ENCODE peak calls at places on chromosomes 3 and 15, in six cellular contexts. One of them, this sample, is unnamed.

GRCh38 chr15:97755726-97756125 is 204.8 kb upstream of the ARRDC4 start:
- DNase-seq in psoas muscle: no peak
- DNase-seq in A549: no peak
- DNase-seq in GM23338: no peak
- DNase-seq in CD8-positive, alpha-beta T cell: no peak
- DNase-seq in neuronal stem cell: no peak
- DNase-seq in this sample: no peak

GRCh38 chr3:14206548-14207177 is 28.0 kb downstream of the LSM3 start:
- DNase-seq in psoas muscle: no peak
- DNase-seq in A549: no peak
- DNase-seq in GM23338: peak
- DNase-seq in CD8-positive, alpha-beta T cell: no peak
- DNase-seq in neuronal stem cell: no peak
- DNase-seq in this sample: no peak

GRCh38 chr3:49722896-49723295 is 855 bp downstream of the GMPPB start:
- DNase-seq in psoas muscle: peak
- DNase-seq in A549: no peak
- DNase-seq in GM23338: no peak
- DNase-seq in CD8-positive, alpha-beta T cell: no peak
- DNase-seq in neuronal stem cell: no peak
- DNase-seq in this sample: no peak

GRCh38 chr15:44132057-44132456 is 63.0 kb downstream of the FRMD5 start:
- DNase-seq in psoas muscle: no peak
- DNase-seq in A549: no peak
- DNase-seq in GM23338: no peak
- DNase-seq in CD8-positive, alpha-beta T cell: no peak
- DNase-seq in neuronal stem cell: no peak
- DNase-seq in this sample: no peak

GRCh38 chr3:158768881-158769518 is 32.9 kb upstream of the MFSD1 start:
- DNase-seq in psoas muscle: no peak
- DNase-seq in A549: peak
- DNase-seq in GM23338: no peak
- DNase-seq in CD8-positive, alpha-beta T cell: no peak
- DNase-seq in neuronal stem cell: no peak
- DNase-seq in this sample: no peak

GRCh38 chr3:49734752-49735151 is 11.0 kb upstream of the GMPPB start:
- DNase-seq in psoas muscle: no peak
- DNase-seq in A549: no peak
- DNase-seq in GM23338: no peak
- DNase-seq in CD8-positive, alpha-beta T cell: no peak
- DNase-seq in neuronal stem cell: no peak
- DNase-seq in this sample: no peak

GRCh38 chr3:29627136-29628117 is 346.6 kb downstream of the RBMS3 start:
- DNase-seq in psoas muscle: no peak
- DNase-seq in A549: no peak
- DNase-seq in GM23338: no peak
- DNase-seq in CD8-positive, alpha-beta T cell: no peak
- DNase-seq in neuronal stem cell: no peak
- DNase-seq in this sample: no peak

GRCh38 chr15:55789066-55789660 is 46.2 kb upstream of the PRTG start:
- DNase-seq in psoas muscle: peak
- DNase-seq in A549: peak
- DNase-seq in GM23338: peak
- DNase-seq in CD8-positive, alpha-beta T cell: peak
- DNase-seq in neuronal stem cell: no peak
- DNase-seq in this sample: no peak

GRCh38 chr3:45205126-45205525 is 21.0 kb downstream of the TMEM158 start:
- DNase-seq in psoas muscle: no peak
- DNase-seq in A549: no peak
- DNase-seq in GM23338: no peak
- DNase-seq in CD8-positive, alpha-beta T cell: no peak
- DNase-seq in neuronal stem cell: no peak
- DNase-seq in this sample: no peak

GRCh38 chr3:149235599-149236424 is 14.2 kb upstream of the CP start:
- DNase-seq in psoas muscle: no peak
- DNase-seq in A549: no peak
- DNase-seq in GM23338: no peak
- DNase-seq in CD8-positive, alpha-beta T cell: no peak
- DNase-seq in neuronal stem cell: no peak
- DNase-seq in this sample: no peak

GRCh38 chr3:190514163-190515153 is 573 bp downstream of the IL1RAP start:
- DNase-seq in psoas muscle: peak
- DNase-seq in A549: peak
- DNase-seq in GM23338: peak
- DNase-seq in CD8-positive, alpha-beta T cell: peak
- DNase-seq in neuronal stem cell: peak
- DNase-seq in this sample: peak

GRCh38 chr3:141328286-141329166 is 39.8 kb upstream of the ZBTB38 start:
- DNase-seq in psoas muscle: no peak
- DNase-seq in A549: no peak
- DNase-seq in GM23338: no peak
- DNase-seq in CD8-positive, alpha-beta T cell: no peak
- DNase-seq in neuronal stem cell: no peak
- DNase-seq in this sample: no peak

GRCh38 chr15:64634576-64635485 is 140.6 kb downstream of the RBPMS2 start:
- DNase-seq in psoas muscle: no peak
- DNase-seq in A549: peak
- DNase-seq in GM23338: peak
- DNase-seq in CD8-positive, alpha-beta T cell: peak
- DNase-seq in neuronal stem cell: peak
- DNase-seq in this sample: no peak

GRCh38 chr3:97917813-97918536 is 54.3 kb downstream of the RIOX2 start:
- DNase-seq in psoas muscle: no peak
- DNase-seq in A549: no peak
- DNase-seq in GM23338: no peak
- DNase-seq in CD8-positive, alpha-beta T cell: no peak
- DNase-seq in neuronal stem cell: no peak
- DNase-seq in this sample: no peak

GRCh38 chr15:52318729-52319500 is 23.3 kb upstream of the MYO5C start:
- DNase-seq in psoas muscle: no peak
- DNase-seq in A549: no peak
- DNase-seq in GM23338: no peak
- DNase-seq in CD8-positive, alpha-beta T cell: no peak
- DNase-seq in neuronal stem cell: no peak
- DNase-seq in this sample: no peak

GRCh38 chr15:69885182-69886041 is 212.3 kb downstream of the TLE3 start:
- DNase-seq in psoas muscle: no peak
- DNase-seq in A549: no peak
- DNase-seq in GM23338: no peak
- DNase-seq in CD8-positive, alpha-beta T cell: no peak
- DNase-seq in neuronal stem cell: peak
- DNase-seq in this sample: no peak

GRCh38 chr3:11499144-11499543 is 144.6 kb downstream of the VGLL4 start:
- DNase-seq in psoas muscle: no peak
- DNase-seq in A549: peak
- DNase-seq in GM23338: no peak
- DNase-seq in CD8-positive, alpha-beta T cell: no peak
- DNase-seq in neuronal stem cell: no peak
- DNase-seq in this sample: no peak

GRCh38 chr3:46406786-46407611 is at the start of the genes CCR5AS and CCRL2:
- DNase-seq in psoas muscle: peak
- DNase-seq in A549: no peak
- DNase-seq in GM23338: no peak
- DNase-seq in CD8-positive, alpha-beta T cell: peak
- DNase-seq in neuronal stem cell: no peak
- DNase-seq in this sample: no peak

GRCh38 chr15:84778194-84778593 is 29.8 kb downstream of the ZNF592 start:
- DNase-seq in psoas muscle: no peak
- DNase-seq in A549: no peak
- DNase-seq in GM23338: peak
- DNase-seq in CD8-positive, alpha-beta T cell: no peak
- DNase-seq in neuronal stem cell: no peak
- DNase-seq in this sample: no peak

GRCh38 chr15:99414755-99415731 is 150.7 kb upstream of the MEF2A start:
- DNase-seq in psoas muscle: no peak
- DNase-seq in A549: no peak
- DNase-seq in GM23338: no peak
- DNase-seq in CD8-positive, alpha-beta T cell: no peak
- DNase-seq in neuronal stem cell: no peak
- DNase-seq in this sample: no peak

GRCh38 chr3:12758025-12758830 is 831 bp downstream of the TMEM40 start:
- DNase-seq in psoas muscle: no peak
- DNase-seq in A549: no peak
- DNase-seq in GM23338: peak
- DNase-seq in CD8-positive, alpha-beta T cell: no peak
- DNase-seq in neuronal stem cell: no peak
- DNase-seq in this sample: no peak

GRCh38 chr3:9946112-9947024 is 5.8 kb downstream of the PRRT3 start:
- DNase-seq in psoas muscle: peak
- DNase-seq in A549: peak
- DNase-seq in GM23338: peak
- DNase-seq in CD8-positive, alpha-beta T cell: peak
- DNase-seq in neuronal stem cell: peak
- DNase-seq in this sample: peak

GRCh38 chr3:132735589-132735988 is 13.4 kb upstream of the NPHP3 start:
- DNase-seq in psoas muscle: no peak
- DNase-seq in A549: no peak
- DNase-seq in GM23338: no peak
- DNase-seq in CD8-positive, alpha-beta T cell: no peak
- DNase-seq in neuronal stem cell: no peak
- DNase-seq in this sample: no peak

GRCh38 chr3:100454684-100455083 is 37.7 kb upstream of the TMEM45A start:
- DNase-seq in psoas muscle: no peak
- DNase-seq in A549: no peak
- DNase-seq in GM23338: no peak
- DNase-seq in CD8-positive, alpha-beta T cell: no peak
- DNase-seq in neuronal stem cell: no peak
- DNase-seq in this sample: no peak
- H3K27ac ChIP-seq in psoas muscle: no peak
- H3K27ac ChIP-seq in A549: no peak
- H3K27ac ChIP-seq in GM23338: no peak
- H3K27ac ChIP-seq in CD8-positive, alpha-beta T cell: no peak
- H3K27ac ChIP-seq in neuronal stem cell: no peak
- H3K27ac ChIP-seq in this sample: no peak

GRCh38 chr3:168047936-168048335 is 47.8 kb downstream of the GOLIM4 start:
- DNase-seq in psoas muscle: no peak
- DNase-seq in A549: no peak
- DNase-seq in GM23338: no peak
- DNase-seq in CD8-positive, alpha-beta T cell: no peak
- DNase-seq in neuronal stem cell: no peak
- DNase-seq in this sample: no peak

GRCh38 chr3:168048414-168049330 is 47.1 kb downstream of the GOLIM4 start:
- DNase-seq in psoas muscle: no peak
- DNase-seq in A549: no peak
- DNase-seq in GM23338: peak
- DNase-seq in CD8-positive, alpha-beta T cell: no peak
- DNase-seq in neuronal stem cell: no peak
- DNase-seq in this sample: no peak

GRCh38 chr3:168047190-168047795 is 48.4 kb downstream of the GOLIM4 start:
- DNase-seq in psoas muscle: no peak
- DNase-seq in A549: peak
- DNase-seq in GM23338: peak
- DNase-seq in CD8-positive, alpha-beta T cell: no peak
- DNase-seq in neuronal stem cell: peak
- DNase-seq in this sample: no peak

GRCh38 chr3:168040624-168041208 is 55.0 kb downstream of the GOLIM4 start:
- DNase-seq in psoas muscle: no peak
- DNase-seq in A549: peak
- DNase-seq in GM23338: peak
- DNase-seq in CD8-positive, alpha-beta T cell: no peak
- DNase-seq in neuronal stem cell: no peak
- DNase-seq in this sample: no peak

DNA sequence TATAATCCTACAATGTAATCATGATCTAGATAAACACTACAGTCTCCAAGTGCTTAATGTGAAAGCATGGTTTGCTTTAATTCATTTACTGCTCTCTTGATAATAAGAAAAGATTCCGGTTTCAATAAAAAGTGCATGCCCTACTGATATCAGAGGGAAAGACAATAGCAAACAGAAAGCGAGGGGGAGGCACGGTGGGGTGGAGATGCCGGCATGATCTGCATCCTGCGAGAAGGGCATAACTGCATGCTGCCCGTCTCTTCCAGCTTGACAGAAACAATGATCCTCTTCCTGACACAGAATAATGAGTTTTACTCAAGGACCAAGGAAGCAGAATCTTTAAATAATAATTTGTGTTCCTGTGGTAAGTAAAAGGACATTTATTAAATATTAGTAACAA is 51.7 kb downstream of the GOLIM4 start:
- DNase-seq in psoas muscle: no peak
- DNase-seq in A549: no peak
- DNase-seq in GM23338: no peak
- DNase-seq in CD8-positive, alpha-beta T cell: no peak
- DNase-seq in neuronal stem cell: no peak
- DNase-seq in this sample: no peak
- H3K27ac ChIP-seq in psoas muscle: no peak
- H3K27ac ChIP-seq in A549: no peak
- H3K27ac ChIP-seq in GM23338: no peak
- H3K27ac ChIP-seq in CD8-positive, alpha-beta T cell: no peak
- H3K27ac ChIP-seq in neuronal stem cell: no peak
- H3K27ac ChIP-seq in this sample: no peak

DNA sequence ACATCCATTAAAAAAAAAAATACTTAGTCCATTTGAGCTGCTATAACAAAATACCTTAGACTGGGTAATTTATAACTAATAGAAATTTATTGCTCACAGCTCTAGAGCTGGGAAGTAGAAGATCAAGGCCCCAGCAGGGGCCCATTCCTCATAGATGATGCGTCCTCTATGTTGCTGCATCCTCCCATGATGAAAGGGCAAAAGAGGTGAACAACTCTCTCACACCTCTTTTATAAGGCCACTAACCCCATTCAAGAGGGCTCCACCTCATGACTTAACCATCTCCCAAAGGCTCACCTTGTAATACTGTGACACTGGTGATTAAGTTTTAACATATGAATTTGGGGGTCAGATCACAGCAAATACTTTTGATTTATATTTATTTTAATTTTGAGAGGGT is 3.0 kb upstream of the TLNRD1 start:
- DNase-seq in psoas muscle: no peak
- DNase-seq in A549: no peak
- DNase-seq in GM23338: no peak
- DNase-seq in CD8-positive, alpha-beta T cell: no peak
- DNase-seq in neuronal stem cell: no peak
- DNase-seq in this sample: no peak
- H3K27ac ChIP-seq in psoas muscle: no peak
- H3K27ac ChIP-seq in A549: no peak
- H3K27ac ChIP-seq in GM23338: no peak
- H3K27ac ChIP-seq in CD8-positive, alpha-beta T cell: no peak
- H3K27ac ChIP-seq in neuronal stem cell: no peak
- H3K27ac ChIP-seq in this sample: no peak

DNA sequence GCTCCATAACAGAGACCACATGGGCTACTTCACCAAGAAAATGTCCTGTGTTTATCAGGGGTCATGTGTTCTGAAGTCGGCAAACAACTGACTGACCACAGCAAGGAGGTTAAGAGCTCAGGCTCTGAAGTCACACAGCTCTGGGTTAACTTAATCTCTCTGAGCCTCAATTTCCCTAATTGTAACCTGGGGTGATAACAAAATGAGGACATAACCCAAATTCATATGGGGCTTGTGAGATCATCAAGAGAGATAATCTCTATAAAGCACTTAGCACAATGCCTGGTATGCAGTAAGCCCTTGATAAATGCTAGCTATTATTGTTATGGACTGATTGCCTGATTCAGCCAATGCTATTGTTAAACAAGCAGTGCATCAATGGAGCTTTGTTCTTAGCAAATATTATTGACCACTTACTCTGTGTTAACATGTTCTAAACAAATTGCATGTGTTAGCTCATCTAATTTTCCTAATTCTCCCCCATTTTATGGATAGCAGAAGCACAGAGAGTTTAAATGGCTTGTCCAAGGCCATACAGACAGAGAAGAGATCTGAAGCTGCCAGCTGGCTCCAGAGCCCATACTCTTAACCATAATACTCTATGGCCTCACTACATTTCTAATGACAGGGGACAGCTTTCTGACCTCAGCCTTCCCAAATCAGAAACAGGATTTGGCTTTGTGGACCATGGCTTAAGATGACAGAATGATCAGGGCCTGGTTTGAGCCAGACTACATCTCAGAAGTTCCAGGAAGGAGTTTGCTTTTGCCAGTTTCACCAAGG is 78.3 kb downstream of the SHQ1 start:
- DNase-seq in psoas muscle: no peak
- DNase-seq in A549: no peak
- DNase-seq in GM23338: no peak
- DNase-seq in CD8-positive, alpha-beta T cell: no peak
- DNase-seq in neuronal stem cell: no peak
- DNase-seq in this sample: no peak
- H3K27ac ChIP-seq in psoas muscle: no peak
- H3K27ac ChIP-seq in A549: no peak
- H3K27ac ChIP-seq in GM23338: no peak
- H3K27ac ChIP-seq in CD8-positive, alpha-beta T cell: no peak
- H3K27ac ChIP-seq in neuronal stem cell: no peak
- H3K27ac ChIP-seq in this sample: no peak

This sample was measured in substantia nigra.